ENCODE peak calls at places on chromosomes 16 and 17, in four cellular contexts. F is K562, E is HepG2, J is GM12878. U is an unnamed sample.

GRCh38 chr17:36923814-36924221 is 13.5 kb upstream of the LHX1 start:
- DNase-seq in F (no peak), E (no peak), J (no peak), U (no peak)

GRCh38 chr17:77824780-77825280 is 133.7 kb upstream of the TNRC6C start:
- DNase-seq in F (no peak), E (no peak), J (no peak), U (no peak)

GRCh38 chr17:21271767-21272166 is 12.7 kb upstream of the MAP2K3 start:
- DNase-seq in F (no peak), E (no peak), J (no peak), U (no peak)

GRCh38 chr16:68636818-68637217 is 8.3 kb upstream of the CDH3 start:
- DNase-seq in F (no peak), E (no peak), J (no peak), U (no peak)

GRCh38 chr17:50708050-50709000 is 611 bp upstream of the ANKRD40 start:
- DNase-seq in F (no peak), E (no peak), J (peak; percentile 17), U (no peak)

GRCh38 chr16:89507834-89508590 is at the start of gene SPG7:
- DNase-seq in F (peak; percentile 93), E (peak; percentile 75), J (peak; percentile 51), U (peak; percentile 83)

GRCh38 chr16:5575846-5576245 is 478.3 kb upstream of the EEF2KMT start:
- DNase-seq in F (no peak), E (no peak), J (no peak), U (no peak)

GRCh38 chr16:3475604-3476375 is 19.5 kb downstream of the C16orf90 start:
- DNase-seq in F (no peak), E (no peak), J (no peak), U (no peak)

GRCh38 chr17:46868689-46869187 is 17.4 kb downstream of the WNT9B start:
- DNase-seq in F (no peak), E (no peak), J (no peak), U (no peak)

GRCh38 chr17:47807421-47807820 is 14.2 kb downstream of the OSBPL7 start:
- DNase-seq in F (no peak), E (no peak), J (no peak), U (no peak)

DNA sequence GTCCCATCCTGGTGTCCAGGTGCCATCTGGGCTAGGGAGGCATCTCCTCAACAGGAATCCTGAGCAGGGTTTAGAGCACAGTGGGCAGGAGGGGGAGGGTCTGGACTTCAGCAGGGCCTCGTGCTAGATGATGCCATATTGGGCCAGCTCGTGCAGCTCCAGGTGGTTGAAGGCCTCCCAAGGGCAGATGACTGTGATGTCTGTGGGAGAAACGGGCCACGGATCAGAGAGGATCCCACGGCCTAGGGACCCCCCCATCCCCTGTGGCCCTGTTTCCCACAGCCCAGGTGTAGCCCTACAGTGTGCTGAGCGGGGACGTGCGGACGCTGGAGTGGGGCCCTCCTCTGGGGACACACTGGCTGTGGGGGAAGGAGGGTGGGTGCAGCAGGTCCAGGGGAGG is 5.4 kb downstream of the PDE6G start:
- DNase-seq in F (no peak), E (no peak), J (no peak), U (no peak)
- TF ChIP-seq CBFB in F (no peak), E (no peak), J (no peak), U (no peak)

DNA sequence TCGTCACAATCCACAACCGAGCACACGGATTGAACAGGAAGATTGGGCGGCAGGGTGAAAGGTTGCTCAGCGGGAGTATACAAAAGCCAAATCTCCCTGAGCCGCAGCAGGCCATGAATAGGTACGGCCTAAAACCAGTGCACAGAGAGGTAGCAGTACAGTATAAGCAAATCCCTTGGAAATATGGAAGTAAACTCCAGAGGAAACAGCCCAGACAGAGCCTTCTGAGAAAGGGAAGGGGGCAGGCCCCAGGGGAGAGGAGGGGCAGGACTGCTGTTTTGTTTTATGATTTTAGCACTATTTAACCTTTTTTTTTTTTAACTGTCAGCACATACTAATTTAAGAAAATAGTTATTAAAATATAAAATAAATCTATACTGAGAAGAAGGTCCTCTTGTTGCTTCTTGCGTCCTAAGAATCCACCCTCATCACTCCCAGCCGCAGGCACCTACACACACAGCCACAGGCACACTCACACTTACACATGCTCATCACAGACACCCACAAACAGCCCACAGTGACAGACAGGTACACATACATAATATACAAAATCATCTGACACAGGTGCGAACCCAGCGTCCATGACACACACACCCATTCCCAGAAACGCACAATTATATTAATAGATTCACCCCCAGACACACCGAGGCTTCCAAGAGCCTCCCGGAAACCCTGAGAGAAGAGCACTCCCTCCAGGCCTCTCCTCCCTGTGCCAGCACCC is 12.9 kb downstream of the PLXDC1 start:
- DNase-seq in F (no peak), E (no peak), J (no peak), U (no peak)
- TF ChIP-seq TCF7 in F (no peak), E (no peak), J (no peak), U (no peak)

GRCh38 chr16:70345840-70346239 is 863 bp upstream of the DDX19A start:
- DNase-seq in F (no peak), E (no peak), J (no peak), U (no peak)

GRCh38 chr16:70349783-70350182 is 3.1 kb downstream of the DDX19A start:
- DNase-seq in F (no peak), E (no peak), J (no peak), U (no peak)

DNA sequence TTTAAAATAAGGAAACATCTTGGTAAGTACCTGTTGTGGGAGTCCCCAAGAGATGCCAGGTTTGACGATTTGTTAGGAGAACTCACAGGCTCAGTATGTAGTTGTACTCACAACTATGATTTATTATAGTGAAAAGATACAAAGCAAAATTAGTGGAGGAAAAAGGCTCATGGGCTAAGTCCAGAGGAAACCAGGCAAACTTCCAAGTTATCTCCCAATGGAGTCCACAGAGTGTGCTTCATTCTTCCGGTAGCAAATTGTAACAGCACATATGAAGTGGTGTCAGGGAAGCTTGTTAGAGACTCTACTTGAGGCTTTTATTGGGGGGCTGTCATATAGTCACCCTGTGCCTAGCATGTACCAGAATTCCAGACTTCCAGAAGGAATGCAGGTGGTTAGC is 2.3 kb downstream of the DDX19A start:
- DNase-seq in F (no peak), E (no peak), J (no peak), U (no peak)
- TF ChIP-seq CBFB in F (no peak), E (no peak), J (no peak), U (no peak)

GRCh38 chr17:80427366-80428282 is 12.7 kb downstream of the ENDOV start:
- DNase-seq in F (no peak), E (no peak), J (no peak), U (no peak)
- TF ChIP-seq TCF7 in F (no peak), E (no peak), J (no peak), U (no peak)

GRCh38 chr17:76273435-76273921 is 8.3 kb downstream of the UBALD2 start:
- DNase-seq in F (no peak), E (no peak), J (no peak), U (no peak)

GRCh38 chr17:76275382-76276068 is 10.4 kb downstream of the UBALD2 start:
- DNase-seq in F (no peak), E (no peak), J (no peak), U (no peak)

GRCh38 chr17:76273923-76274558 is 8.9 kb downstream of the UBALD2 start:
- DNase-seq in F (no peak), E (no peak), J (no peak), U (no peak)

GRCh38 chr17:76276069-76276431 is 10.9 kb downstream of the UBALD2 start:
- DNase-seq in F (no peak), E (no peak), J (no peak), U (no peak)

GRCh38 chr17:76274559-76274956 is 9.4 kb downstream of the UBALD2 start:
- DNase-seq in F (no peak), E (no peak), J (no peak), U (no peak)
- TF ChIP-seq CBFB in F (no peak), E (no peak), J (no peak), U (no peak)

DNA sequence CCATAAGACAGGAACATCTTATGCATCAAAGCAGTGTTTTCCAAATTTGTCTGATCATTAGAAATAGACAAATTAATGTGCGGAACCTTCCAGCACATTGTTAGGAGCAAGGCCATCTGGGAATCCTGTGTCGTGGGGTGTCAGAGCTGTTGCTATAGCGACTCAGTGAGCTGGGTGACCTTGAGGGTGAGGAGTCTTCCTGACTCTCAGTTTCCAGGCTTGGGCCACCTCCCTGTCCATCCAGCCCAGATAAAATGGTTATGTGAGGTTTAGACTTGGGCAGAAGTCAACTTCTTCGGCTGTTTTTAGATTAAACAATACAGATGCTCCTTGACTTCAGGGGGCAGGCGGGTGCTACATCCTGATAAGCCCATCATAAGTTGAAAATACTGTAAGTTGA is 20.6 kb downstream of the MT1X start:
- DNase-seq in F (no peak), E (no peak), J (no peak), U (no peak)
- TF ChIP-seq TCF7 in F (no peak), E (no peak), J (no peak), U (no peak)

GRCh38 chr16:303760-304505 is 21.0 kb downstream of the PDIA2 start:
- DNase-seq in F (no peak), E (no peak), J (no peak), U (no peak)
- TF ChIP-seq CBFB in F (no peak), E (no peak), J (no peak), U (no peak)

GRCh38 chr16:23367564-23367963 is 65.5 kb downstream of the SCNN1B start:
- DNase-seq in F (no peak), E (no peak), J (no peak), U (no peak)

GRCh38 chr16:23369416-23369815 is 67.3 kb downstream of the SCNN1B start:
- DNase-seq in F (no peak), E (no peak), J (no peak), U (no peak)

GRCh38 chr16:23367988-23368387 is 65.9 kb downstream of the SCNN1B start:
- DNase-seq in F (no peak), E (no peak), J (no peak), U (no peak)

GRCh38 chr16:23365602-23366240 is 63.6 kb downstream of the SCNN1B start:
- DNase-seq in F (no peak), E (no peak), J (peak; percentile 25), U (no peak)

DNA sequence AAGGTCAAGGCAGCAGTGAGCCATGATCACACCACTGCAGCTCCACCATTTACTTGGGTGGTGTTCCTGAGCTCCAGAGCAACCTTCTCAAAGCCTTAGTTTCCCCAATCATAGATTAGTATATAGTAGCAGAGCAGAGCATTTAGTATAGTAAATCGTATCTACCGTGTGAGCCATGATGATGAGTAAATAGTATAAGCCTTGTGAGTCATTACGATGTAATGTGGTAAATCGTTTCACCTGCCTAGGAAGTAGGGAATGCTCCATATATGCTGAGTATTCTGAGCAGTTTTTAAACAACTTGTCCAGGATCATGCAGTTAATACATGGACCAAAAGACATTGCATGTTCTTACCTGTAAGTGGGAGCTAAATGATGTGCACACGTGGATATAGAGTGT is 66.4 kb downstream of the SCNN1B start:
- DNase-seq in F (no peak), E (no peak), J (no peak), U (no peak)
- TF ChIP-seq TCF7 in F (no peak), E (no peak), J (no peak), U (no peak)